ENCODE peak calls at places on chromosomes 16 and 17, in five cellular contexts. E is HepG2, Q is GM23338, I is HL-60, B is A549. V is an unnamed sample.

GRCh38 chr17:57593739-57594462 is 151.2 kb downstream of the CCDC182 start:
- DNase-seq in I (no peak), B (no peak), E (no peak), Q (no peak), V (no peak)

GRCh38 chr17:9409026-9409425 is 166.6 kb downstream of the STX8 start:
- DNase-seq in Q (no peak), B (no peak), E (no peak), I (no peak), V (no peak)

GRCh38 chr16:17396762-17397498 is 73.8 kb downstream of the XYLT1 start:
- DNase-seq in B (no peak), I (no peak), Q (no peak), E (no peak), V (no peak)

GRCh38 chr16:70372921-70373550 is 26.3 kb downstream of the DDX19A start:
- DNase-seq in I (no peak), B (no peak), E (no peak), Q (no peak), V (no peak)

GRCh38 chr17:29076722-29077121 is 33.8 kb downstream of the PIPOX start:
- DNase-seq in E (no peak), B (no peak), Q (peak), I (no peak), V (no peak)

GRCh38 chr16:70582280-70582978 is 58.8 kb downstream of the SF3B3 start:
- DNase-seq in E (no peak), B (no peak), I (no peak), Q (peak), V (no peak)

GRCh38 chr16:27245276-27246231 is 23.0 kb downstream of the NSMCE1 start:
- DNase-seq in I (no peak), B (peak), Q (no peak), E (no peak), V (no peak)

GRCh38 chr16:2836646-2837508 is 6.8 kb downstream of the ZG16B start:
- DNase-seq in B (no peak), I (no peak), Q (no peak), E (no peak), V (no peak)

GRCh38 chr17:82457790-82458129 is 781 bp upstream of the NARF start:
- DNase-seq in B (no peak), I (no peak), Q (no peak), E (no peak), V (no peak)

GRCh38 chr17:40266882-40267281 is 20.8 kb upstream of the CDC6 start:
- DNase-seq in B (no peak), I (no peak), Q (no peak), E (no peak), V (no peak)

GRCh38 chr17:79629548-79630049 is 18.7 kb upstream of the RBFOX3 start:
- DNase-seq in Q (no peak), I (no peak), E (no peak), B (peak), V (no peak)

GRCh38 chr17:80455784-80456183 is 20.6 kb downstream of the NPTX1 start:
- DNase-seq in B (no peak), Q (no peak), I (no peak), E (peak), V (no peak)

GRCh38 chr16:79171504-79172240 is 428.9 kb downstream of the MAF start:
- DNase-seq in B (no peak), E (no peak), I (no peak), Q (no peak), V (no peak)

GRCh38 chr16:24504467-24505345 is 34.7 kb upstream of the RBBP6 start:
- DNase-seq in Q (peak), I (peak), E (peak), B (peak), V (peak)

GRCh38 chr16:2151188-2152091 is 3.0 kb downstream of the RAB26 start:
- DNase-seq in B (peak), I (peak), E (no peak), Q (peak), V (no peak)

GRCh38 chr16:15041260-15042011 is 14.4 kb downstream of the NTAN1 start:
- DNase-seq in I (peak), B (no peak), Q (peak), E (no peak), V (no peak)

GRCh38 chr17:43020030-43020621 is 2.1 kb downstream of the VAT1 start:
- DNase-seq in E (no peak), I (peak), Q (no peak), B (no peak), V (no peak)

GRCh38 chr17:4582101-4582501 is 2.2 kb upstream of the SMTNL2 start:
- DNase-seq in Q (no peak), E (no peak), B (no peak), I (no peak), V (no peak)

GRCh38 chr17:4583206-4583605 is 1.1 kb upstream of the SMTNL2 start:
- DNase-seq in E (no peak), I (no peak), Q (no peak), B (no peak), V (no peak)

GRCh38 chr17:4584125-4584834 is at the start of gene SMTNL2:
- DNase-seq in E (no peak), B (no peak), I (no peak), Q (peak), V (no peak)

GRCh38 chr17:4583796-4584124 is 569 bp upstream of the SMTNL2 start:
- DNase-seq in B (peak), Q (peak), E (no peak), I (no peak), V (peak)

GRCh38 chr17:4582691-4583090 is 1.6 kb upstream of the SMTNL2 start:
- DNase-seq in E (no peak), Q (no peak), I (no peak), B (no peak), V (no peak)
- TF ChIP-seq REST in E (no peak), Q (no peak), I (no peak), B (no peak), V (no peak)

GRCh38 chr17:2262146-2262587 is 41.4 kb downstream of the SMG6 start:
- DNase-seq in I (no peak), B (peak), E (no peak), Q (no peak), V (no peak)
- TF ChIP-seq REST in I (no peak), B (no peak), E (no peak), Q (no peak), V (no peak)

GRCh38 chr17:65998675-65999074 is 193.3 kb downstream of the CEP112 start:
- DNase-seq in Q (no peak), B (no peak), I (no peak), E (no peak), V (no peak)

GRCh38 chr17:66002807-66003206 is 189.1 kb downstream of the CEP112 start:
- DNase-seq in I (no peak), Q (no peak), E (no peak), B (no peak), V (no peak)

GRCh38 chr17:66000216-66000615 is 191.7 kb downstream of the CEP112 start:
- DNase-seq in E (no peak), Q (no peak), I (no peak), B (no peak), V (no peak)

GRCh38 chr17:66006654-66007053 is 185.3 kb downstream of the CEP112 start:
- DNase-seq in I (no peak), Q (no peak), B (no peak), E (no peak), V (no peak)

GRCh38 chr17:66002063-66002585 is 189.8 kb downstream of the CEP112 start:
- DNase-seq in Q (no peak), B (no peak), I (no peak), E (no peak), V (no peak)
- TF ChIP-seq REST in Q (no peak), B (no peak), I (no peak), E (no peak), V (no peak)

DNA sequence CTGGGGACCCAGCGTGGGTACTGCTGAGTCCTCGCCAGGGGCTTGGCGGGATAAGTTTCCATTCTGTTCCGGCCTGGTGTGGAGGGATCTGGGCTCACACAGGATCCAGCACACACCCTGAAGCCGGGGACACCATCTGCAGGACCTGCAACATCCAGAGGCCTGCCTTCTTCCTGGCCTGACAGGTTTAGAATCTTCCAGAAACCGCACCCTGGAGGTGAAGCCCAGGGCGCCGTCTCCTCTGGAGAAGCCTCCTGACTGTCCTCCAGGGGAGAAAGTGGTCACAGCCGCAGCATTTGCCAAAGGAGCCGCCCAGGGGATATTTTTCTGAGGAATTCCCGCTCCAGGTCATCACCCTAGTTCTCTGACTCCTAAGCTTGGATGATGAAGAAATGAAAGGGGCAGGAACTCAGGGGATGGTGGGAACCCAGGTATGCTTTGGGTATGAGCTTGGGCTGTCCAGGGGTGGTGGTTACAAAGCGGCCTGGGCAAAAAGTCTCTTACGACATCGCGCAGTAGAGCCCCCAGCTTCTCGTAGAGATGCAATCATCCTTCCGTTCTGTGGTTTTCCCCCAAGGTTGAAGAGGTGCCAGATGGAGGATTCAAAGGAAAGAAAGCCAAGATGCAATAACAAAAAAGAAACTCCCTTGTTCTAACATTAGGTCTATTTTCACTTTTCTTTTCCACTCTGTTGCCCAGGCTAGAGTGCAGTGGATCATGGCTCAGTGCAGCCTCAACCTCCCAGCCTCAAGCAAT is 9.1 kb upstream of the CRISPLD2 start:
- DNase-seq in I (peak), E (no peak), Q (no peak), B (no peak), V (no peak)
- TF ChIP-seq REST in I (no peak), E (no peak), Q (no peak), B (no peak), V (no peak)

GRCh38 chr17:6212766-6213165 is 142.6 kb downstream of the WSCD1 start:
- DNase-seq in B (no peak), I (no peak), Q (no peak), E (no peak), V (no peak)
- TF ChIP-seq REST in B (no peak), I (no peak), Q (no peak), E (no peak), V (no peak)

GRCh38 chr17:32551186-32551955 is 64.6 kb downstream of the CDK5R1 start:
- DNase-seq in E (no peak), I (no peak), B (no peak), Q (no peak), V (no peak)
- TF ChIP-seq REST in E (no peak), I (no peak), B (no peak), Q (no peak), V (no peak)

V was measured in HCT116.